ENCODE peak calls at places on chromosomes 2 and 18, in four cellular contexts. L is IMR-90, G is H9, H is H1. U is an unnamed sample.

GRCh38 chr2:174553811-174554493 is 43.7 kb downstream of the WIPF1 start:
- DNase-seq in H (no peak), L (no peak), G (no peak), U (no peak)

GRCh38 chr18:11909081-11909410 is 929 bp upstream of the MPPE1 start:
- DNase-seq in G (no peak), H (no peak), L (peak), U (no peak)

GRCh38 chr2:40016151-40016885 is 237.3 kb upstream of the THUMPD2 start:
- DNase-seq in G (no peak), L (peak), H (no peak), U (no peak)

GRCh38 chr2:9463698-9464034 is 10.7 kb upstream of the IAH1 start:
- DNase-seq in H (no peak), L (peak), G (no peak), U (no peak)

GRCh38 chr18:74251297-74252031 is 40.3 kb downstream of the CYB5A start:
- DNase-seq in L (peak), G (no peak), H (no peak), U (peak)

GRCh38 chr2:166180951-166181812 is 53.4 kb upstream of the SCN1A start:
- DNase-seq in L (peak), H (no peak), G (peak), U (peak)

GRCh38 chr2:167215595-167215994 is 327.3 kb downstream of the XIRP2 start:
- DNase-seq in G (no peak), H (no peak), L (no peak), U (peak)

GRCh38 chr2:144595279-144595678 is 75.4 kb upstream of the ZEB2 start:
- DNase-seq in G (no peak), H (no peak), L (no peak), U (peak)

GRCh38 chr2:217846321-217846743 is 156.5 kb downstream of the TNS1 start:
- DNase-seq in H (no peak), G (no peak), L (no peak), U (no peak)

GRCh38 chr2:65159921-65160320 is 30.0 kb upstream of the RAB1A start:
- DNase-seq in H (no peak), L (no peak), G (no peak), U (no peak)

GRCh38 chr2:171404719-171405118 is 29.1 kb downstream of the METTL8 start:
- DNase-seq in L (no peak), G (no peak), H (no peak), U (no peak)

GRCh38 chr2:42923632-42924425 is 131.4 kb upstream of the HAAO start:
- DNase-seq in L (peak), H (no peak), G (no peak), U (peak)

GRCh38 chr2:151056870-151057269 is 204.8 kb downstream of the RBM43 start:
- DNase-seq in G (no peak), L (no peak), H (no peak), U (no peak)

GRCh38 chr2:135647836-135648579 is 93.6 kb upstream of the UBXN4 start:
- DNase-seq in H (no peak), G (no peak), L (no peak), U (no peak)

GRCh38 chr2:129661942-129662341 is 317.5 kb upstream of the RAB6C start:
- DNase-seq in L (no peak), H (no peak), G (no peak), U (peak)

GRCh38 chr2:20509766-20510490 is 63.1 kb downstream of the RHOB start:
- DNase-seq in H (peak), G (peak), L (peak), U (peak)

GRCh38 chr18:75127143-75128021 is 81.6 kb downstream of the PTGR3 start:
- DNase-seq in L (no peak), G (no peak), H (no peak), U (no peak)

GRCh38 chr2:44615950-44616518 is 254.3 kb downstream of the CAMKMT start:
- DNase-seq in H (no peak), L (no peak), G (no peak), U (no peak)

GRCh38 chr18:62678847-62679535 is 36.4 kb upstream of the PHLPP1 start:
- DNase-seq in L (no peak), H (no peak), G (peak), U (no peak)

GRCh38 chr2:174586418-174586817 is 11.2 kb downstream of the WIPF1 start:
- DNase-seq in G (no peak), H (no peak), L (no peak), U (peak)

GRCh38 chr2:14256890-14257289 is 375.6 kb upstream of the LRATD1 start:
- DNase-seq in G (no peak), L (no peak), H (no peak), U (peak)

GRCh38 chr2:23505984-23506380 is 121.0 kb downstream of the KLHL29 start:
- DNase-seq in L (peak), G (no peak), H (no peak), U (no peak)

GRCh38 chr2:61978522-61978921 is 73.0 kb downstream of the COMMD1 start:
- DNase-seq in L (no peak), H (no peak), G (no peak), U (no peak)

GRCh38 chr18:26941608-26942007 is 76.1 kb upstream of the AQP4 start:
- DNase-seq in H (no peak), G (no peak), L (no peak), U (no peak)

GRCh38 chr2:231549446-231550239 is 19.4 kb upstream of the NMUR1 start:
- DNase-seq in G (no peak), L (no peak), H (no peak), U (no peak)

GRCh38 chr2:200177971-200178911 is 128.3 kb upstream of the SPATS2L start:
- DNase-seq in L (peak), H (no peak), G (no peak), U (peak)

GRCh38 chr2:119703526-119703925 is 24.5 kb downstream of the TMEM177 start:
- DNase-seq in L (no peak), H (no peak), G (no peak), U (no peak)
- H4K5ac ChIP-seq in L (no peak), H (no peak), G (no peak), U (no peak)

GRCh38 chr2:10533811-10534321 is 85.7 kb upstream of the ODC1 start:
- DNase-seq in L (peak), H (no peak), G (no peak), U (no peak)

GRCh38 chr2:10532631-10533101 is 84.5 kb upstream of the ODC1 start:
- DNase-seq in L (peak), H (no peak), G (no peak), U (no peak)

GRCh38 chr2:10530607-10531239 is 82.6 kb upstream of the ODC1 start:
- DNase-seq in H (no peak), L (no peak), G (no peak), U (no peak)

GRCh38 chr2:10529611-10530010 is 81.5 kb upstream of the ODC1 start:
- DNase-seq in H (no peak), G (no peak), L (no peak), U (no peak)

DNA sequence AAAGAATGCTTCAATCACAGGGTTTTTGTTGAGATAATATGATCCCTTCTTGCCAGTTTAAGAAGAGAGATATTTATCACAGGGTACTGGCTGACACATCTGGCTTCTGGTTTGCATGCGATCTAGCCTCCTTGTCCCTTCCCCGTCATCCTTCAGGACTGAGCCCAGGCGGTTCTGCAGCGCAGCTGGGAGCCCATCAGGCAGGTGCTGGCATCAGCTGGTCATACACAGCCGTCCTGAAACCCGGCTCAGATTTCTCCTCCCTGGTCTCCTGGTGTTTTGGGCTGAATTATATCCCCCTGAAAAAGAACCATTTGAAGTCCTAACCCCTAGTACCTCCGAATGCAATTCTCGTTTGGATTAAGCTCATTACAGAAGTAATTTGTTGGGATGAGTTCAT is 83.7 kb upstream of the ODC1 start:
- DNase-seq in G (no peak), L (no peak), H (no peak), U (no peak)
- H4K5ac ChIP-seq in G (no peak), L (no peak), H (no peak), U (no peak)

DNA sequence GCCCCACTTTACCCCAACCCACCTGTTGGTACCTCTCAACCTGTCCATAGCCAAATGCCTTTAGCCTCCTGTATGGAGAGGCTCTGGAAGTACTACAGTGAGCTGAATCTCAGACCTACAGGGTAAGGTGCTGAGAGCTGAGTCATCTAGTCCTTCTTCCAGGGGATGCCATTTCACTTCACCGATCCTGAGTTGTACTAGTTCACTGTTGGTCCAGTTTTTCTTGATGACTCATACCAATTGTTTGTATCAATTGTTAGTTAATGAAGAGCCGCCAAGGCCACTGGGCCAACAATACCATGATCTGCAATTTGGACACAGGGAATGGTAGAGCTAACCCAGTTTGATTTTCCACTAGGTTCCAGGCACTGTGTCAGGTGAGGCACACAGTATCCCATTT is 257.0 kb downstream of the CLIP4 start:
- DNase-seq in H (no peak), G (no peak), L (no peak), U (no peak)
- H4K5ac ChIP-seq in H (no peak), G (no peak), L (no peak), U (no peak)

GRCh38 chr2:234846589-234847363 is 105.0 kb upstream of the SH3BP4 start:
- DNase-seq in G (no peak), L (no peak), H (no peak), U (no peak)
- H4K5ac ChIP-seq in G (no peak), L (no peak), H (no peak), U (no peak)

DNA sequence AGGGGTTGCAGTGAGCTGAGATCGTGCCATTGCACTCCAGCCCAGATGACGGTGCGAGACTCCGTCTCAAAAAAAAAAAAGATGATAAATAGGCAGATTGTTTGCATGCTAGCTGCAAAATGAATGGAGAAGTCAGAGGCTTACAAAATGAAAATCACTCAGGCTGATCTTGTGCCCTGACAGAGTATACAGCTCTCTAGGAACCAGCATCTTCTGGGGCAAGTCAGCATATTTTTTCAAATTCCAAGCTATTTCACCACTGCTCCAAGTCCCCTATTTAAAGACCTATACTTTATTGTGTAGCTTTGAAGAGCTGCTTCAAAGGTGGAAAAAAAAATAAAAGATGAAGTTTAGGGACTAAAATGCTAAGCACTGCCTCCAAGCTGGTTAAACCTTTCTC is 6.1 kb downstream of the E2F6 start:
- DNase-seq in G (no peak), L (no peak), H (no peak), U (no peak)
- H4K5ac ChIP-seq in G (no peak), L (no peak), H (no peak), U (no peak)

GRCh38 chr2:74101574-74102300 is 46.0 kb downstream of the BOLA3 start:
- DNase-seq in L (no peak), H (no peak), G (peak), U (no peak)

GRCh38 chr2:74099835-74100234 is 47.9 kb downstream of the BOLA3 start:
- DNase-seq in G (peak), H (no peak), L (no peak), U (no peak)

GRCh38 chr2:74096061-74096460 is 51.7 kb downstream of the BOLA3 start:
- DNase-seq in L (no peak), G (peak), H (no peak), U (no peak)

GRCh38 chr2:74100254-74101216 is 47.2 kb downstream of the BOLA3 start:
- DNase-seq in G (peak), L (no peak), H (no peak), U (no peak)

DNA sequence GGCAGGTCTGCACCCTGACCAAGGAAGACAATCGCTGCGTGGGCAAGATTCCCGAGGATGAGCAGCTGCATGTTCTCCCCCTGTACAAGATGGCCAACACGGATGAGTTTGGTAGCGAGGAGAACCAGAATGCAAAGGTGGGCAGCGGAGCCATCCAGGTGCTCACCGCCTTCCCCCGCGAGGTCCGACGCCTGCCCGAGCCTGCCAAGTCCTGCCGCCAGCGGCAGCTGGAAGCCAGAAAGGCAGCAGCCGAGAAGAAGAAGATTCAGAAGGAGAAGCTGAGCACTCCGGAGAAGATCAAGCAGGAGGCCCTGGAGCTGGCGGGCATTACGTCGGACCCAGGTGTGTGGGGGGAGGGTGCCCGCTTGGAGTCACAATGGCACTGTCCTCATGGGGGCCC is 48.4 kb downstream of the BOLA3 start:
- DNase-seq in L (no peak), G (peak), H (no peak), U (no peak)
- H4K5ac ChIP-seq in L (no peak), G (no peak), H (no peak), U (no peak)

DNA sequence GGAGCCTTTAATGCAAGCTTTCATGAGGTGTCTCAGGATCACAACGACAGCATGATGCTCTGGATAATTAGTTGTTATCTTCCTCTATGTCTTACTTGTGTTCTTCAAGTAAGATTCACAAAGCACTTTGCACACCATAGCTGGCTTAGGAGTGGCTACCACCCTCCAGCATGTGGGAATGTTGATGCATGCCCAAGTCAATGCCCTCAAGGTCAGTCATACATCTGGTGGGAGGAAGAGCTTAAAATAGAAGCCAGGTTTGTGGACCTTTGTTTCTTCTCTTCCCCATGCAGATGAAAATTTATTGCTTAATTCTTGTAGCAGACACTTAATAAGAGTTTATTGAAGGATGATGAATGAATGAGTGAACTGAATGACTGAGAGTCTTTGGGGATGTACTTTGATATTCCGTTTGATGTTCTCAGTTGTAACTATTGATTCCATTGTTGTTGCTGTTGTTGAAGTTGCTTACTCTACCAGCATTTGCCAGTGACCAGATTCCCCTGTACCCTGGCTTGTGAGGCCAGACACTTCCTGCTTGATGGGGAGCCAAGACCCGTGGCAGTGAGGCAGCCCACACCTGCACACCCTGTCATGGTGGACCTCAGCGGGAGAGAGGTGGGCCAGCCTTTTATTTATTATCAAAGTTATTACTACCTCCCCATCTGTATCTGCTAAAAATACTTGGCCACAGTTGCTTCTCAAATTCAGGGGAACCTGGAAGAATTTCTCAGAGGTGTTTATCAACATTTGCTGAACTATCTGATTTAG is 137.8 kb downstream of the LAMA3 start:
- DNase-seq in H (no peak), L (no peak), G (no peak), U (no peak)
- H4K5ac ChIP-seq in H (no peak), L (no peak), G (no peak), U (no peak)

GRCh38 chr2:241490825-241491505 is 17.4 kb downstream of the STK25 start:
- DNase-seq in H (no peak), L (no peak), G (no peak), U (no peak)

GRCh38 chr2:241490444-241490760 is 18.0 kb downstream of the STK25 start:
- DNase-seq in H (no peak), L (peak), G (no peak), U (peak)

GRCh38 chr2:241491549-241492173 is 16.7 kb downstream of the STK25 start:
- DNase-seq in G (no peak), H (no peak), L (no peak), U (no peak)

GRCh38 chr2:241493092-241493491 is 15.3 kb downstream of the STK25 start:
- DNase-seq in H (no peak), G (no peak), L (no peak), U (no peak)

DNA sequence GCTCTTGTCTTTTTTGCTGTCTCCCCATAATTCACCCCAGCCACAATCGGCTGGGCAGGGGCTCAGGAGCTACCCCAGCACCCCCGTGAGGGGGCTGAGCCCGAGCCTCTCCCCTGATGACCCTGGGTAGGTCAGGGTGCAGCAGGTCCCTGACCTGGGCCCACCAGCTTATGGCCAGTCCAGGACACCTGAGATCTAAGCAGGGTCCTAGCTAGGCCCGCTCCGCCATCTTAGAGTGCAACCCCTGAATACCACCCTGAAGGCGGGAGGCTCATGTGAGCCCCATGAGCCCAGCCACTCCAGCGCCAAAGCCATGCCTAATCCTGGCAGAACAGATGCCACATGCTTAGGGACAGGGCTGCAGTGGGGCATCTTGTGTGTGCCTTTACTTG is 16.2 kb downstream of the STK25 start:
- DNase-seq in G (no peak), L (no peak), H (no peak), U (no peak)
- H4K5ac ChIP-seq in G (no peak), L (no peak), H (no peak), U (no peak)

GRCh38 chr2:118274841-118275510 is 186.7 kb downstream of the INSIG2 start:
- DNase-seq in G (no peak), L (no peak), H (no peak), U (no peak)

GRCh38 chr2:118278046-118278445 is 189.8 kb downstream of the INSIG2 start:
- DNase-seq in G (no peak), L (no peak), H (no peak), U (peak)

GRCh38 chr2:118279005-118279404 is 190.7 kb downstream of the INSIG2 start:
- DNase-seq in L (no peak), G (no peak), H (no peak), U (peak)
- H4K5ac ChIP-seq in L (no peak), G (no peak), H (no peak), U (no peak)

GRCh38 chr18:57040175-57040574 is 106.7 kb upstream of the BOD1L2 start:
- DNase-seq in G (no peak), L (no peak), H (no peak), U (no peak)
- H4K5ac ChIP-seq in G (no peak), L (no peak), H (no peak), U (no peak)